ENCODE peak calls at places on chromosomes 11 and 22, in seven cellular contexts. R is kidney epithelial cell, X is HFF-Myc, V is heart left ventricle, I is AG04450, F is nephron progenitor cell, H is heart right ventricle. J is an unnamed sample.

GRCh38 chr11:19595840-19596751 is 116.5 kb upstream of the NAV2 start:
- DNase-seq in R (no peak), X (peak; percentile 61), V (peak; percentile 72), I (peak; percentile 55), F (no peak), H (peak; percentile 48), J (peak; percentile 88)

GRCh38 chr11:117941163-117941707 is 12.0 kb upstream of the TMPRSS13 start:
- DNase-seq in R (peak; percentile 56), X (no peak), V (no peak), I (no peak), F (no peak), H (no peak), J (peak; percentile 65)

GRCh38 chr11:95734009-95734572 is 55.5 kb downstream of the FAM76B start:
- DNase-seq in R (no peak), X (no peak), V (no peak), I (no peak), F (no peak), H (no peak), J (no peak)

GRCh38 chr22:30481711-30482110 is 9.9 kb upstream of the SEC14L3 start:
- DNase-seq in R (no peak), X (no peak), V (no peak), I (no peak), F (no peak), H (no peak), J (no peak)

GRCh38 chr11:104000798-104001197 is 35.6 kb upstream of the DDI1 start:
- DNase-seq in R (no peak), X (no peak), V (peak; percentile 21), I (no peak), F (no peak), H (no peak), J (no peak)

GRCh38 chr11:765025-765801 is 12.1 kb downstream of the GATD1 start:
- DNase-seq in R (no peak), X (no peak), V (peak; percentile 69), I (no peak), F (peak; percentile 65), H (no peak), J (no peak)

GRCh38 chr11:119371067-119371601 is 10.4 kb downstream of the USP2 start:
- DNase-seq in R (no peak), X (no peak), V (no peak), I (no peak), F (no peak), H (no peak), J (no peak)

GRCh38 chr11:13260963-13261599 is 16.5 kb upstream of the BMAL1 start:
- DNase-seq in R (no peak), X (no peak), V (peak; percentile 40), I (no peak), F (no peak), H (peak; percentile 34), J (no peak)

GRCh38 chr11:68828155-68828931 is 13.4 kb downstream of the CPT1A start:
- DNase-seq in R (no peak), X (no peak), V (peak; percentile 63), I (no peak), F (no peak), H (no peak), J (no peak)

GRCh38 chr11:92972248-92972647 is 2.8 kb downstream of the MTNR1B start:
- DNase-seq in R (no peak), X (no peak), V (no peak), I (no peak), F (no peak), H (no peak), J (no peak)

GRCh38 chr11:95680169-95680929 is 109.2 kb downstream of the FAM76B start:
- DNase-seq in R (peak; percentile 12), X (peak; percentile 12), V (no peak), I (peak; percentile 70), F (no peak), H (no peak), J (no peak)

GRCh38 chr22:46432164-46433068 is 96.9 kb downstream of the TRMU start:
- DNase-seq in R (no peak), X (no peak), V (peak; percentile 11), I (no peak), F (no peak), H (no peak), J (no peak)

GRCh38 chr11:59283825-59284772 is 71.4 kb upstream of the MPEG1 start:
- DNase-seq in R (no peak), X (peak; percentile 3), V (peak; percentile 45), I (peak; percentile 34), F (peak; percentile 34), H (peak; percentile 23), J (no peak)

GRCh38 chr22:40345801-40346177 is 511 bp upstream of the ADSL start:
- DNase-seq in R (no peak), X (no peak), V (no peak), I (no peak), F (peak; percentile 46), H (peak; percentile 14), J (no peak)

GRCh38 chr11:24593332-24593731 is 96.5 kb downstream of the LUZP2 start:
- DNase-seq in R (no peak), X (no peak), V (no peak), I (no peak), F (no peak), H (no peak), J (no peak)

GRCh38 chr11:70079691-70080090 is 1.6 kb downstream of the ANO1 start:
- DNase-seq in R (no peak), X (no peak), V (no peak), I (no peak), F (no peak), H (no peak), J (no peak)

GRCh38 chr11:70080763-70081162 is 2.6 kb downstream of the ANO1 start:
- DNase-seq in R (no peak), X (no peak), V (no peak), I (no peak), F (no peak), H (no peak), J (no peak)

GRCh38 chr11:70084046-70084984 is 6.2 kb downstream of the ANO1 start:
- DNase-seq in R (no peak), X (no peak), V (no peak), I (no peak), F (no peak), H (no peak), J (no peak)

GRCh38 chr11:70085815-70086769 is 8.0 kb downstream of the ANO1 start:
- DNase-seq in R (no peak), X (no peak), V (peak; percentile 26), I (no peak), F (no peak), H (no peak), J (no peak)

DNA sequence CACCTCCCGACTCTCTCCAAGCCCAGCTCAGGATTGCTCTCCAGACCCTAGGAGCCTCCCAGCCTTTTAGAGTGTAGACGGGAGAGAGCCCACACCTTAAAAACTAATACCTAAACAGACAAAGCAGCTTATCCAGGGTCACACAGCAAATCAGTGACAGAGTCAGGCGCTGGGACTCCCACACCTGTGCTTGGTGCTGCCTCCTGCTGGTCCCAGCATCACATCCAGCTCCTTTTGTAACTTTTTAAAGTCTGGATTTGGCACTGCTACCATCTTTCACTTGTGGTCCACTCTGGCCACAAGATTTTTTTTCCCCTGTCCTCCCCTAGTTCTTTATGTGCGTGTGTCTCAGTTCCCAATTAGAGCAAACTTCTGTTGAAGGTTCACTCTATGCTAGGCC is 4.7 kb downstream of the ANO1 start:
- DNase-seq in R (no peak), X (no peak), V (no peak), I (no peak), F (no peak), H (no peak), J (no peak)
- TF ChIP-seq CTCF in R (peak; percentile 26), X (no peak), V (no peak), I (peak; percentile 43), F (peak; percentile 31), H (no peak), J (no peak)

GRCh38 chr22:42160830-42161696 is 30.5 kb upstream of the CYP2D6 start:
- DNase-seq in R (no peak), X (no peak), V (no peak), I (no peak), F (no peak), H (no peak), J (no peak)

GRCh38 chr22:42156597-42156996 is 26.0 kb upstream of the CYP2D6 start:
- DNase-seq in R (no peak), X (no peak), V (no peak), I (no peak), F (no peak), H (no peak), J (no peak)

GRCh38 chr22:42156121-42156520 is 25.5 kb upstream of the CYP2D6 start:
- DNase-seq in R (no peak), X (no peak), V (no peak), I (no peak), F (no peak), H (no peak), J (no peak)

GRCh38 chr22:42160251-42160650 is 29.6 kb upstream of the CYP2D6 start:
- DNase-seq in R (no peak), X (no peak), V (no peak), I (no peak), F (no peak), H (no peak), J (no peak)

DNA sequence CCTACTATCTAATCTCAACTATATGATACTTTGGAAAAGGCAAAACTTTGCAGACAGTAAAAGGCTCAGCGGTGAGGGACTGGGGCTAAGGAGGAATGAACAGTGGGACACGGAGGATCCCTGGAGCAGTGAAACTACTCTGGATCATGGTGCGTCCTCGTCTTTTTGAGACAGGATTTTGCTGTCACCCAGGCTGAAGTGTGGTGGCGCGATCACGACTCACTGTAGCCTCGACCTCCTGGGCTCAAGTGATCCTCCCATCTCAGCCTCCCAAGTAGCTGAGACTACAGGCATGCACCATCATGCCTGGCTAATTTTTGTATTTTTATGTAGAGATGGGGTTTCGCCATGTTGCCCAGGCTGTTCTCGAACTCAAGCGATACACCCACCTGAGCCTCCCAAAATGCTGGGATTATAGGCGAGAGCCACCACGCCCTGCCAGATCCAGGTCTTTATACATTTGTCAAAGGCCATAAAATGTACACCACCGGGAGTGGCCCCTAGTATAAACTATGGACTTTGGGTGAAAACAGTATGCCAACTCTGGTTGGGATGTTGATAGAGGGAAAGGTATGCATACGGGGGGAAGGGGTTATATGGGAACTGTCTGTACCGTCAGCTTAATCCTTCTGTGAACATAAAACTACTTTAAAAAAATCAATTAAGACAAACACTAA is 28.0 kb upstream of the CYP2D6 start:
- DNase-seq in R (no peak), X (no peak), V (no peak), I (no peak), F (no peak), H (no peak), J (no peak)
- TF ChIP-seq CTCF in R (no peak), X (no peak), V (no peak), I (no peak), F (no peak), H (no peak), J (no peak)

GRCh38 chr11:76524919-76525318 is 80.1 kb downstream of the EMSY start:
- DNase-seq in R (no peak), X (peak; percentile 30), V (no peak), I (no peak), F (no peak), H (peak; percentile 48), J (no peak)
- TF ChIP-seq CTCF in R (no peak), X (no peak), V (no peak), I (no peak), F (no peak), H (no peak), J (no peak)

DNA sequence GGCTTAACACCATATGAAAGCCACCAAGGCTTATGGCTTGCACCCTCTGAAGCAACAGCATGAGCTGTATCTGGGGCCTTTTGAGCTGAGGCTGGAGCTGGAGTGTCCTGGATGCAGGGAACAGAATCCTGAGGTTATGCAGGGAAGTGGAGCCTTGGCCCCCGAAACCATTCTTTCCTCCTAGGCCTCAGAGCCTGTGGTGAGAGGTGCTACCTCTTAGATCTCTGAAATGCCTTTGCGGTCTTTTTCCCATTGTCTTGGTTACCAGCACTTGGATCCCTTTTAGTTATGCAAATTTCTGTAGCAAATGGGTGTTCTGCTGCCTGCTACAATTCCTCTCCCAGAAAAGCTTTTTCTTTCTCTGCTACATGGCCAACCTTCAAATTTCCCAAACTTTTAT is 72.7 kb upstream of the CLPB start:
- DNase-seq in R (no peak), X (no peak), V (no peak), I (no peak), F (no peak), H (no peak), J (no peak)
- TF ChIP-seq CTCF in R (no peak), X (no peak), V (no peak), I (no peak), F (no peak), H (no peak), J (no peak)

J was measured in osteocyte.